ENCODE peak calls at places on chromosome 11, in five cellular contexts. One of them, this sample, is unnamed.

GRCh38 chr11:31582697-31583096 is 73.1 kb downstream of the ELP4 start:
- DNase-seq in HepG2: no peak
- DNase-seq in H1: no peak
- DNase-seq in K562: peak; percentile 13
- DNase-seq in A549: no peak
- DNase-seq in this sample: no peak

GRCh38 chr11:117819096-117820040 is 5.2 kb downstream of the FXYD2 start:
- DNase-seq in K562: peak; percentile 75
- DNase-seq in H1: peak; percentile 54
- DNase-seq in A549: peak; percentile 76
- DNase-seq in HepG2: peak; percentile 61
- DNase-seq in this sample: no peak

GRCh38 chr11:23314162-23314561 is 453.9 kb upstream of the CCDC179 start:
- DNase-seq in H1: no peak
- DNase-seq in HepG2: no peak
- DNase-seq in K562: no peak
- DNase-seq in A549: no peak
- DNase-seq in this sample: no peak

GRCh38 chr11:3000032-3000961 is 8.2 kb upstream of the NAP1L4 start:
- DNase-seq in K562: no peak
- DNase-seq in HepG2: no peak
- DNase-seq in A549: no peak
- DNase-seq in H1: no peak
- DNase-seq in this sample: no peak

GRCh38 chr11:19631657-19632325 is 80.8 kb upstream of the NAV2 start:
- DNase-seq in A549: no peak
- DNase-seq in K562: no peak
- DNase-seq in HepG2: no peak
- DNase-seq in H1: no peak
- DNase-seq in this sample: no peak

GRCh38 chr11:117657801-117658200 is 139.2 kb downstream of the DSCAML1 start:
- DNase-seq in A549: no peak
- DNase-seq in K562: no peak
- DNase-seq in HepG2: no peak
- DNase-seq in H1: no peak
- DNase-seq in this sample: no peak

GRCh38 chr11:1041471-1041870 is 5.0 kb upstream of the MUC6 start:
- DNase-seq in K562: no peak
- DNase-seq in HepG2: no peak
- DNase-seq in H1: no peak
- DNase-seq in A549: no peak
- DNase-seq in this sample: no peak

GRCh38 chr11:86072211-86072610 is 3.3 kb upstream of the PICALM start:
- DNase-seq in A549: no peak
- DNase-seq in HepG2: no peak
- DNase-seq in H1: no peak
- DNase-seq in K562: no peak
- DNase-seq in this sample: no peak

GRCh38 chr11:45102361-45102809 is 44.1 kb upstream of the PRDM11 start:
- DNase-seq in A549: no peak
- DNase-seq in HepG2: no peak
- DNase-seq in H1: no peak
- DNase-seq in K562: no peak
- DNase-seq in this sample: no peak

GRCh38 chr11:72812968-72813739 is 1.1 kb upstream of the ATG16L2 start:
- DNase-seq in A549: peak; percentile 86
- DNase-seq in H1: no peak
- DNase-seq in K562: peak; percentile 75
- DNase-seq in HepG2: peak; percentile 70
- DNase-seq in this sample: no peak

GRCh38 chr11:60158666-60159065 is 24.2 kb downstream of the MS4A6A start:
- DNase-seq in HepG2: no peak
- DNase-seq in H1: no peak
- DNase-seq in A549: no peak
- DNase-seq in K562: no peak
- DNase-seq in this sample: no peak

DNA sequence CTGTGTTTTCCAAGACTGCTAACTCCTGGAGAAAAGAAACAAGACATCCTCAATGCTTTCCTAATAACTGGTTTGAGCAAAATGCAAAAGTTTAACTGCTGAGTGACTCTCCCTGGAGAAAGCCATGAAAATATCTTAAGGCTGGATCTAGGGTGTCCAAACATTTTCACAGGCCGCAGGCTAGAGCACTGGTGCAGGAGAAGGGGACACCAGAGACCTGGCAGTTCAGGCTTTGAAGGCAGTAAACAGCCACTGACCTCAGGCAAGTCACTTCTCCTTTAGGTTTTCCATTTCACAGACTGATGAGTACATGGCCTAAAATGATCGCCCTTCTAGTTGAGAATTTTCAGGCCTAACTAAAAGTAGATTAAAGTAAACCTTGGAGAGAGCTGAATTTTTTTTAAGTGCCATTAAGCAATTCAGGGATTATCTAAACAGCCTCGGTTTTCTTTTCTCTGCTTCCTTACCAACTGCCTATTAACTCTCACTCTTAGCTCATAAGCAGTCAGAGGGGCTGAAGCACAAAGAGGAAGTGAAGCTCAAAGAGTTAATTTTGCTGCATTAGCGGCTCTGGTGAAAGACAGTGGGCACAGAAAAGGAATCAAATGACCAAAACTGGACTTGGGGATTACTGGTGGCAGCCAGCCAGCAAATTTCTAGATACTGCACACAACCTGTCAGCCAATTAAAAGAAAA is 2.3 kb downstream of the CHKA start:
- DNase-seq in H1: no peak
- DNase-seq in HepG2: no peak
- DNase-seq in A549: no peak
- DNase-seq in K562: peak; percentile 9
- DNase-seq in this sample: peak; percentile 79
- TF ChIP-seq KDM1A in H1: no peak
- TF ChIP-seq KDM1A in HepG2: no peak
- TF ChIP-seq KDM1A in A549: no peak
- TF ChIP-seq KDM1A in K562: no peak
- TF ChIP-seq KDM1A in this sample: no peak

GRCh38 chr11:46381046-46381835 is at the start of gene MDK:
- DNase-seq in HepG2: peak; percentile 49
- DNase-seq in A549: no peak
- DNase-seq in K562: peak; percentile 90
- DNase-seq in H1: no peak
- DNase-seq in this sample: no peak
- TF ChIP-seq KDM1A in HepG2: no peak
- TF ChIP-seq KDM1A in A549: no peak
- TF ChIP-seq KDM1A in K562: no peak
- TF ChIP-seq KDM1A in H1: no peak
- TF ChIP-seq KDM1A in this sample: no peak

GRCh38 chr11:35853871-35854270 is 90.0 kb upstream of the LDLRAD3 start:
- DNase-seq in H1: no peak
- DNase-seq in HepG2: no peak
- DNase-seq in A549: no peak
- DNase-seq in K562: no peak
- DNase-seq in this sample: no peak
- TF ChIP-seq KDM1A in H1: no peak
- TF ChIP-seq KDM1A in HepG2: no peak
- TF ChIP-seq KDM1A in A549: no peak
- TF ChIP-seq KDM1A in K562: no peak
- TF ChIP-seq KDM1A in this sample: no peak

DNA sequence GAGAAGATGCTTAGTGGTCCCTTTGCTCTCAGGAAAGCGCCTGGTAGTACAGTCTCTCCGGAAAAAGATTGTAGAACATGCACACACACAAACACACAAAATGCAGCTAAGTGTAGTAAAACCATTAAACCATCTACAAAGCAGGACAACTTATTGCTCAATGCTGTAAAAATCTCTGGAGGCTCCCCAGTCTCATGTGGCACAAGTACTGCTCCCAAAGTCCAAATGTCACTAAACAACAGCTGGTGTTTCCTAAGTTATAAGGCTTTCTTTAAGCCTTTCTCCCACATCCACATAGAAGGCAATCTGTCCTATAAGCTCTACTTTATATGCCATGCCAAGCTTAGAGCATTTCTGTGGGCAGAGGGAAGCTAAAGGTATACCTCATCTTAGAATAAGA is 32.9 kb downstream of the CDON start:
- DNase-seq in A549: no peak
- DNase-seq in K562: no peak
- DNase-seq in H1: no peak
- DNase-seq in HepG2: peak; percentile 33
- DNase-seq in this sample: no peak
- TF ChIP-seq KDM1A in A549: no peak
- TF ChIP-seq KDM1A in K562: no peak
- TF ChIP-seq KDM1A in H1: no peak
- TF ChIP-seq KDM1A in HepG2: no peak
- TF ChIP-seq KDM1A in this sample: no peak

GRCh38 chr11:123357353-123357989 is 72.6 kb upstream of the GRAMD1B start:
- DNase-seq in K562: no peak
- DNase-seq in A549: no peak
- DNase-seq in H1: no peak
- DNase-seq in HepG2: no peak
- DNase-seq in this sample: no peak

GRCh38 chr11:123360267-123360936 is 69.7 kb upstream of the GRAMD1B start:
- DNase-seq in A549: no peak
- DNase-seq in HepG2: no peak
- DNase-seq in K562: no peak
- DNase-seq in H1: no peak
- DNase-seq in this sample: no peak

GRCh38 chr11:123354371-123354770 is 75.7 kb upstream of the GRAMD1B start:
- DNase-seq in HepG2: no peak
- DNase-seq in A549: no peak
- DNase-seq in H1: no peak
- DNase-seq in K562: no peak
- DNase-seq in this sample: no peak

GRCh38 chr11:123357990-123358827 is 71.9 kb upstream of the GRAMD1B start:
- DNase-seq in K562: no peak
- DNase-seq in HepG2: no peak
- DNase-seq in A549: peak; percentile 10
- DNase-seq in H1: no peak
- DNase-seq in this sample: peak; percentile 34

DNA sequence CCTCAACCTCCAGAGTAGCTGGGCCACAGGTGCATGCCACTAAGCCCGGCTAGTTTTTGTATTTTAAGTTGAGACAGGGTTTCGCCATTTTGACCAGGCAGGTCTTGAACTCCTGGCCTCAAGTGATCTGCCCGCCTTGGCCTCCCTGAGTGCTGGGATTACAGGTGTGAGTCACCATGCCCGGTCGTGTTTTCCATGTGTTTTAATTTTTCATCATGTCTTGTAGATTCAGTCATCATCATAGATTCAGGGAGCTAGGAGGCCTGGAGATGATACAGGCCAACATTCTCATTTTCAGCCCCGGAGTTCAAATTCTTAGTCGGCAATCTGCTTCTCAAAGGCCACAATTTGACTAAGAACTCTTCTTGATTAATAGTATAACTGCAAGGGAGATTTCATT is 73.5 kb upstream of the GRAMD1B start:
- DNase-seq in A549: no peak
- DNase-seq in H1: no peak
- DNase-seq in HepG2: no peak
- DNase-seq in K562: no peak
- DNase-seq in this sample: no peak
- TF ChIP-seq KDM1A in A549: no peak
- TF ChIP-seq KDM1A in H1: no peak
- TF ChIP-seq KDM1A in HepG2: no peak
- TF ChIP-seq KDM1A in K562: no peak
- TF ChIP-seq KDM1A in this sample: no peak

DNA sequence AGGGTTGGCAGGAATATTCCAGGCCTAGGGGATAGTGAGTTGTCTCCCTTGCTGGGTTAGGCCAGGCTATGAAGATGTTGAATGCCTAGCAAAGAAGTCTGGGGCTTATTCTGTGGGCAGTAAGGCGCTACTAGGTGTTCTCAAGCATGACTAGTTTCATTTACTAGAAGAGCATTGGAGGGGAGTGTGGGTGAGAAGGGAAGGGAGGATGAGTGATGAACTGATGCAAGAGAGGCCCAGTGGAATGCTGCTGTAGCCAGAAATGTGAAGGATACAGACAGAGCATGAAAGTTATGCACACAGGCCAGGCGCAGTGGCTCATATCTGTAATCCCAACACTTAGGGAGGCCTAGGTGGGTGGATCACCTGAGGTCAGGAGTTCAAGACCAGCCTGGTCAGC is 33.5 kb downstream of the POU2F3 start:
- DNase-seq in A549: no peak
- DNase-seq in HepG2: no peak
- DNase-seq in K562: no peak
- DNase-seq in H1: no peak
- DNase-seq in this sample: no peak
- TF ChIP-seq KDM1A in A549: no peak
- TF ChIP-seq KDM1A in HepG2: no peak
- TF ChIP-seq KDM1A in K562: no peak
- TF ChIP-seq KDM1A in H1: no peak
- TF ChIP-seq KDM1A in this sample: no peak

GRCh38 chr11:37107415-37107814 is 509.4 kb upstream of the RAG2 start:
- DNase-seq in K562: no peak
- DNase-seq in A549: no peak
- DNase-seq in H1: no peak
- DNase-seq in HepG2: no peak
- DNase-seq in this sample: no peak
- TF ChIP-seq KDM1A in K562: no peak
- TF ChIP-seq KDM1A in A549: no peak
- TF ChIP-seq KDM1A in H1: no peak
- TF ChIP-seq KDM1A in HepG2: no peak
- TF ChIP-seq KDM1A in this sample: no peak

This sample was measured in GM12878.